ENCODE peak calls at places on chromosomes 3 and 15, in eight cellular contexts. One of them, this sample, is unnamed.

GRCh38 chr15:59622289-59622688 is 10.7 kb downstream of the GCNT3 start:
- DNase-seq in posterior vena cava: no peak
- DNase-seq in psoas muscle: no peak
- DNase-seq in stimulated activated CD4-positive, alpha-beta T cell treated with anti-CD3 and anti-CD28 coated beads, Interleukin-2, amount 100 ng/mL, for 4 hours: peak
- DNase-seq in activated CD4-positive, alpha-beta T cell treated with anti-CD3 and anti-CD28 coated beads, Interleukin-2, amount 50 U/mL, for 1 hour: peak
- DNase-seq in GM06990: peak
- DNase-seq in mucosa of gallbladder: peak
- DNase-seq in M059J: peak
- DNase-seq in this sample: peak

GRCh38 chr3:17032407-17033034 is 147.8 kb downstream of the PLCL2 start:
- DNase-seq in posterior vena cava: no peak
- DNase-seq in psoas muscle: no peak
- DNase-seq in stimulated activated CD4-positive, alpha-beta T cell treated with anti-CD3 and anti-CD28 coated beads, Interleukin-2, amount 100 ng/mL, for 4 hours: no peak
- DNase-seq in activated CD4-positive, alpha-beta T cell treated with anti-CD3 and anti-CD28 coated beads, Interleukin-2, amount 50 U/mL, for 1 hour: no peak
- DNase-seq in GM06990: no peak
- DNase-seq in mucosa of gallbladder: no peak
- DNase-seq in M059J: peak
- DNase-seq in this sample: peak

GRCh38 chr15:70856884-70857546 is 3.1 kb upstream of the LARP6 start:
- DNase-seq in posterior vena cava: peak
- DNase-seq in psoas muscle: peak
- DNase-seq in stimulated activated CD4-positive, alpha-beta T cell treated with anti-CD3 and anti-CD28 coated beads, Interleukin-2, amount 100 ng/mL, for 4 hours: no peak
- DNase-seq in activated CD4-positive, alpha-beta T cell treated with anti-CD3 and anti-CD28 coated beads, Interleukin-2, amount 50 U/mL, for 1 hour: no peak
- DNase-seq in GM06990: no peak
- DNase-seq in mucosa of gallbladder: peak
- DNase-seq in M059J: peak
- DNase-seq in this sample: peak

GRCh38 chr15:30649952-30650929 is 24.3 kb downstream of the ARHGAP11B start:
- DNase-seq in posterior vena cava: no peak
- DNase-seq in psoas muscle: no peak
- DNase-seq in stimulated activated CD4-positive, alpha-beta T cell treated with anti-CD3 and anti-CD28 coated beads, Interleukin-2, amount 100 ng/mL, for 4 hours: no peak
- DNase-seq in activated CD4-positive, alpha-beta T cell treated with anti-CD3 and anti-CD28 coated beads, Interleukin-2, amount 50 U/mL, for 1 hour: no peak
- DNase-seq in GM06990: peak
- DNase-seq in mucosa of gallbladder: no peak
- DNase-seq in M059J: peak
- DNase-seq in this sample: no peak

GRCh38 chr3:62843508-62843907 is 31.7 kb downstream of the CADPS start:
- DNase-seq in posterior vena cava: no peak
- DNase-seq in psoas muscle: no peak
- DNase-seq in stimulated activated CD4-positive, alpha-beta T cell treated with anti-CD3 and anti-CD28 coated beads, Interleukin-2, amount 100 ng/mL, for 4 hours: no peak
- DNase-seq in activated CD4-positive, alpha-beta T cell treated with anti-CD3 and anti-CD28 coated beads, Interleukin-2, amount 50 U/mL, for 1 hour: no peak
- DNase-seq in GM06990: no peak
- DNase-seq in mucosa of gallbladder: no peak
- DNase-seq in M059J: no peak
- DNase-seq in this sample: no peak

GRCh38 chr3:183490653-183491052 is 62.2 kb upstream of the MCF2L2 start:
- DNase-seq in posterior vena cava: no peak
- DNase-seq in psoas muscle: no peak
- DNase-seq in stimulated activated CD4-positive, alpha-beta T cell treated with anti-CD3 and anti-CD28 coated beads, Interleukin-2, amount 100 ng/mL, for 4 hours: no peak
- DNase-seq in activated CD4-positive, alpha-beta T cell treated with anti-CD3 and anti-CD28 coated beads, Interleukin-2, amount 50 U/mL, for 1 hour: no peak
- DNase-seq in GM06990: no peak
- DNase-seq in mucosa of gallbladder: peak
- DNase-seq in M059J: peak
- DNase-seq in this sample: peak

GRCh38 chr3:16801698-16802097 is 83.1 kb upstream of the PLCL2 start:
- DNase-seq in posterior vena cava: no peak
- DNase-seq in psoas muscle: no peak
- DNase-seq in stimulated activated CD4-positive, alpha-beta T cell treated with anti-CD3 and anti-CD28 coated beads, Interleukin-2, amount 100 ng/mL, for 4 hours: no peak
- DNase-seq in activated CD4-positive, alpha-beta T cell treated with anti-CD3 and anti-CD28 coated beads, Interleukin-2, amount 50 U/mL, for 1 hour: no peak
- DNase-seq in GM06990: no peak
- DNase-seq in mucosa of gallbladder: no peak
- DNase-seq in M059J: peak
- DNase-seq in this sample: no peak

GRCh38 chr3:100810671-100811070 is 101.4 kb downstream of the TFG start:
- DNase-seq in posterior vena cava: no peak
- DNase-seq in psoas muscle: no peak
- DNase-seq in stimulated activated CD4-positive, alpha-beta T cell treated with anti-CD3 and anti-CD28 coated beads, Interleukin-2, amount 100 ng/mL, for 4 hours: no peak
- DNase-seq in activated CD4-positive, alpha-beta T cell treated with anti-CD3 and anti-CD28 coated beads, Interleukin-2, amount 50 U/mL, for 1 hour: no peak
- DNase-seq in GM06990: no peak
- DNase-seq in mucosa of gallbladder: no peak
- DNase-seq in M059J: peak
- DNase-seq in this sample: no peak

GRCh38 chr3:182212479-182213076 is 500.9 kb downstream of the SOX2 start:
- DNase-seq in posterior vena cava: no peak
- DNase-seq in psoas muscle: peak
- DNase-seq in stimulated activated CD4-positive, alpha-beta T cell treated with anti-CD3 and anti-CD28 coated beads, Interleukin-2, amount 100 ng/mL, for 4 hours: no peak
- DNase-seq in activated CD4-positive, alpha-beta T cell treated with anti-CD3 and anti-CD28 coated beads, Interleukin-2, amount 50 U/mL, for 1 hour: no peak
- DNase-seq in GM06990: no peak
- DNase-seq in mucosa of gallbladder: peak
- DNase-seq in M059J: peak
- DNase-seq in this sample: peak

This sample was measured in ACHN.